ENCODE peak calls at places on chromosomes 11 and 22, in four cellular contexts. One of them, this sample, is unnamed.

GRCh38 chr11:9222654-9223053 is 42.5 kb downstream of the DENND5A start:
- DNase-seq in activated gamma-delta T cell treated with anti-CD3 and anti-CD28 coated beads, Interleukin-2, amount 50 U/mL, for 16 hours: no peak
- DNase-seq in H4: no peak
- DNase-seq in stimulated activated effector memory CD8-positive, alpha-beta T cell treated with anti-CD3 and anti-CD28 coated beads, Interleukin-12 subunit alpha, Interleukin-12 subunit beta, amount 100 ng/mL, for 72 hours: no peak
- DNase-seq in this sample: no peak

GRCh38 chr11:88618716-88619462 is 281.4 kb upstream of the CTSC start:
- DNase-seq in stimulated activated effector memory CD8-positive, alpha-beta T cell treated with anti-CD3 and anti-CD28 coated beads, Interleukin-12 subunit alpha, Interleukin-12 subunit beta, amount 100 ng/mL, for 72 hours: no peak
- DNase-seq in activated gamma-delta T cell treated with anti-CD3 and anti-CD28 coated beads, Interleukin-2, amount 50 U/mL, for 16 hours: no peak
- DNase-seq in H4: no peak
- DNase-seq in this sample: no peak

GRCh38 chr22:36156515-36157419 is 3.8 kb downstream of the APOL3 start:
- DNase-seq in stimulated activated effector memory CD8-positive, alpha-beta T cell treated with anti-CD3 and anti-CD28 coated beads, Interleukin-12 subunit alpha, Interleukin-12 subunit beta, amount 100 ng/mL, for 72 hours: peak
- DNase-seq in H4: peak
- DNase-seq in activated gamma-delta T cell treated with anti-CD3 and anti-CD28 coated beads, Interleukin-2, amount 50 U/mL, for 16 hours: peak
- DNase-seq in this sample: no peak

GRCh38 chr11:128550261-128550821 is 37.0 kb downstream of the ETS1 start:
- DNase-seq in activated gamma-delta T cell treated with anti-CD3 and anti-CD28 coated beads, Interleukin-2, amount 50 U/mL, for 16 hours: no peak
- DNase-seq in H4: no peak
- DNase-seq in stimulated activated effector memory CD8-positive, alpha-beta T cell treated with anti-CD3 and anti-CD28 coated beads, Interleukin-12 subunit alpha, Interleukin-12 subunit beta, amount 100 ng/mL, for 72 hours: no peak
- DNase-seq in this sample: no peak

GRCh38 chr22:44311855-44312170 is 938 bp downstream of the SHISAL1 start:
- DNase-seq in stimulated activated effector memory CD8-positive, alpha-beta T cell treated with anti-CD3 and anti-CD28 coated beads, Interleukin-12 subunit alpha, Interleukin-12 subunit beta, amount 100 ng/mL, for 72 hours: no peak
- DNase-seq in H4: no peak
- DNase-seq in activated gamma-delta T cell treated with anti-CD3 and anti-CD28 coated beads, Interleukin-2, amount 50 U/mL, for 16 hours: no peak
- DNase-seq in this sample: no peak

GRCh38 chr11:726278-726915 is 20.4 kb downstream of the EPS8L2 start:
- DNase-seq in H4: no peak
- DNase-seq in activated gamma-delta T cell treated with anti-CD3 and anti-CD28 coated beads, Interleukin-2, amount 50 U/mL, for 16 hours: peak
- DNase-seq in stimulated activated effector memory CD8-positive, alpha-beta T cell treated with anti-CD3 and anti-CD28 coated beads, Interleukin-12 subunit alpha, Interleukin-12 subunit beta, amount 100 ng/mL, for 72 hours: no peak
- DNase-seq in this sample: no peak

GRCh38 chr22:44172370-44173108 is 8.2 kb upstream of the PARVG start:
- DNase-seq in stimulated activated effector memory CD8-positive, alpha-beta T cell treated with anti-CD3 and anti-CD28 coated beads, Interleukin-12 subunit alpha, Interleukin-12 subunit beta, amount 100 ng/mL, for 72 hours: no peak
- DNase-seq in H4: no peak
- DNase-seq in activated gamma-delta T cell treated with anti-CD3 and anti-CD28 coated beads, Interleukin-2, amount 50 U/mL, for 16 hours: no peak
- DNase-seq in this sample: peak

GRCh38 chr22:42792909-42793847 is 63.9 kb downstream of the ARFGAP3 start:
- DNase-seq in activated gamma-delta T cell treated with anti-CD3 and anti-CD28 coated beads, Interleukin-2, amount 50 U/mL, for 16 hours: no peak
- DNase-seq in H4: no peak
- DNase-seq in stimulated activated effector memory CD8-positive, alpha-beta T cell treated with anti-CD3 and anti-CD28 coated beads, Interleukin-12 subunit alpha, Interleukin-12 subunit beta, amount 100 ng/mL, for 72 hours: no peak
- DNase-seq in this sample: no peak

GRCh38 chr11:19711911-19712280 is 741 bp upstream of the NAV2 start:
- DNase-seq in activated gamma-delta T cell treated with anti-CD3 and anti-CD28 coated beads, Interleukin-2, amount 50 U/mL, for 16 hours: no peak
- DNase-seq in stimulated activated effector memory CD8-positive, alpha-beta T cell treated with anti-CD3 and anti-CD28 coated beads, Interleukin-12 subunit alpha, Interleukin-12 subunit beta, amount 100 ng/mL, for 72 hours: peak
- DNase-seq in H4: no peak
- DNase-seq in this sample: no peak

GRCh38 chr11:47924184-47924671 is 56.1 kb upstream of the PTPRJ start:
- DNase-seq in stimulated activated effector memory CD8-positive, alpha-beta T cell treated with anti-CD3 and anti-CD28 coated beads, Interleukin-12 subunit alpha, Interleukin-12 subunit beta, amount 100 ng/mL, for 72 hours: no peak
- DNase-seq in H4: peak
- DNase-seq in activated gamma-delta T cell treated with anti-CD3 and anti-CD28 coated beads, Interleukin-2, amount 50 U/mL, for 16 hours: no peak
- DNase-seq in this sample: no peak

GRCh38 chr11:4865855-4866254 is 15.8 kb upstream of the OR51T1 start:
- DNase-seq in H4: no peak
- DNase-seq in activated gamma-delta T cell treated with anti-CD3 and anti-CD28 coated beads, Interleukin-2, amount 50 U/mL, for 16 hours: no peak
- DNase-seq in stimulated activated effector memory CD8-positive, alpha-beta T cell treated with anti-CD3 and anti-CD28 coated beads, Interleukin-12 subunit alpha, Interleukin-12 subunit beta, amount 100 ng/mL, for 72 hours: no peak
- DNase-seq in this sample: no peak

GRCh38 chr11:122095950-122096942 is 19.8 kb downstream of the BLID start:
- DNase-seq in stimulated activated effector memory CD8-positive, alpha-beta T cell treated with anti-CD3 and anti-CD28 coated beads, Interleukin-12 subunit alpha, Interleukin-12 subunit beta, amount 100 ng/mL, for 72 hours: no peak
- DNase-seq in activated gamma-delta T cell treated with anti-CD3 and anti-CD28 coated beads, Interleukin-2, amount 50 U/mL, for 16 hours: no peak
- DNase-seq in H4: no peak
- DNase-seq in this sample: no peak

GRCh38 chr11:1753426-1754305 is 3.3 kb upstream of the IFITM10 start:
- DNase-seq in stimulated activated effector memory CD8-positive, alpha-beta T cell treated with anti-CD3 and anti-CD28 coated beads, Interleukin-12 subunit alpha, Interleukin-12 subunit beta, amount 100 ng/mL, for 72 hours: no peak
- DNase-seq in activated gamma-delta T cell treated with anti-CD3 and anti-CD28 coated beads, Interleukin-2, amount 50 U/mL, for 16 hours: no peak
- DNase-seq in H4: no peak
- DNase-seq in this sample: no peak

GRCh38 chr22:22843848-22844247 is 43.8 kb upstream of the IGLL5 start:
- DNase-seq in stimulated activated effector memory CD8-positive, alpha-beta T cell treated with anti-CD3 and anti-CD28 coated beads, Interleukin-12 subunit alpha, Interleukin-12 subunit beta, amount 100 ng/mL, for 72 hours: no peak
- DNase-seq in activated gamma-delta T cell treated with anti-CD3 and anti-CD28 coated beads, Interleukin-2, amount 50 U/mL, for 16 hours: no peak
- DNase-seq in H4: no peak
- DNase-seq in this sample: no peak

GRCh38 chr22:22935546-22936157 is 48.0 kb downstream of the IGLL5 start:
- DNase-seq in stimulated activated effector memory CD8-positive, alpha-beta T cell treated with anti-CD3 and anti-CD28 coated beads, Interleukin-12 subunit alpha, Interleukin-12 subunit beta, amount 100 ng/mL, for 72 hours: no peak
- DNase-seq in activated gamma-delta T cell treated with anti-CD3 and anti-CD28 coated beads, Interleukin-2, amount 50 U/mL, for 16 hours: no peak
- DNase-seq in H4: no peak
- DNase-seq in this sample: peak

GRCh38 chr11:65131895-65132237 is 2.5 kb downstream of the SYVN1 start:
- DNase-seq in H4: no peak
- DNase-seq in stimulated activated effector memory CD8-positive, alpha-beta T cell treated with anti-CD3 and anti-CD28 coated beads, Interleukin-12 subunit alpha, Interleukin-12 subunit beta, amount 100 ng/mL, for 72 hours: no peak
- DNase-seq in activated gamma-delta T cell treated with anti-CD3 and anti-CD28 coated beads, Interleukin-2, amount 50 U/mL, for 16 hours: no peak
- DNase-seq in this sample: no peak

GRCh38 chr11:85827768-85828639 is 17.1 kb upstream of the SYTL2 start:
- DNase-seq in stimulated activated effector memory CD8-positive, alpha-beta T cell treated with anti-CD3 and anti-CD28 coated beads, Interleukin-12 subunit alpha, Interleukin-12 subunit beta, amount 100 ng/mL, for 72 hours: no peak
- DNase-seq in H4: peak
- DNase-seq in activated gamma-delta T cell treated with anti-CD3 and anti-CD28 coated beads, Interleukin-2, amount 50 U/mL, for 16 hours: no peak
- DNase-seq in this sample: no peak

GRCh38 chr11:125370561-125371389 is 125.3 kb downstream of the FEZ1 start:
- DNase-seq in activated gamma-delta T cell treated with anti-CD3 and anti-CD28 coated beads, Interleukin-2, amount 50 U/mL, for 16 hours: no peak
- DNase-seq in stimulated activated effector memory CD8-positive, alpha-beta T cell treated with anti-CD3 and anti-CD28 coated beads, Interleukin-12 subunit alpha, Interleukin-12 subunit beta, amount 100 ng/mL, for 72 hours: no peak
- DNase-seq in H4: no peak
- DNase-seq in this sample: no peak

This sample was measured in GM18507.